ENCODE peak calls at places on chromosomes 13 and 19, in eight cellular contexts. One of them, this sample, is unnamed.

GRCh38 chr19:48568345-48568886 is 16.4 kb downstream of the SULT2B1 start:
- DNase-seq in endodermal cell: peak
- DNase-seq in foreskin fibroblast: peak
- DNase-seq in heart left ventricle: peak
- DNase-seq in kidney epithelial cell: peak
- DNase-seq in esophagus squamous epithelium: no peak
- DNase-seq in CD8-positive, alpha-beta T cell: no peak
- DNase-seq in thyroid gland: peak
- DNase-seq in this sample: peak

GRCh38 chr13:47250141-47250540 is 353.3 kb upstream of the HTR2A start:
- DNase-seq in endodermal cell: no peak
- DNase-seq in foreskin fibroblast: peak
- DNase-seq in heart left ventricle: no peak
- DNase-seq in kidney epithelial cell: no peak
- DNase-seq in esophagus squamous epithelium: no peak
- DNase-seq in CD8-positive, alpha-beta T cell: no peak
- DNase-seq in thyroid gland: no peak
- DNase-seq in this sample: peak

GRCh38 chr19:50313812-50314536 is 15.2 kb downstream of the KCNC3 start:
- DNase-seq in endodermal cell: peak
- DNase-seq in foreskin fibroblast: no peak
- DNase-seq in heart left ventricle: no peak
- DNase-seq in kidney epithelial cell: no peak
- DNase-seq in esophagus squamous epithelium: no peak
- DNase-seq in CD8-positive, alpha-beta T cell: no peak
- DNase-seq in thyroid gland: peak
- DNase-seq in this sample: no peak

GRCh38 chr19:42140125-42140754 is 8.0 kb upstream of the POU2F2 start:
- DNase-seq in endodermal cell: peak
- DNase-seq in foreskin fibroblast: peak
- DNase-seq in heart left ventricle: peak
- DNase-seq in kidney epithelial cell: peak
- DNase-seq in esophagus squamous epithelium: no peak
- DNase-seq in CD8-positive, alpha-beta T cell: peak
- DNase-seq in thyroid gland: peak
- DNase-seq in this sample: peak

GRCh38 chr13:103694471-103694870 is 628.3 kb upstream of the SLC10A2 start:
- DNase-seq in endodermal cell: no peak
- DNase-seq in foreskin fibroblast: no peak
- DNase-seq in heart left ventricle: no peak
- DNase-seq in kidney epithelial cell: no peak
- DNase-seq in esophagus squamous epithelium: no peak
- DNase-seq in CD8-positive, alpha-beta T cell: no peak
- DNase-seq in thyroid gland: no peak
- DNase-seq in this sample: no peak

GRCh38 chr13:47237571-47237970 is 340.7 kb upstream of the HTR2A start:
- DNase-seq in endodermal cell: no peak
- DNase-seq in foreskin fibroblast: peak
- DNase-seq in heart left ventricle: no peak
- DNase-seq in kidney epithelial cell: no peak
- DNase-seq in esophagus squamous epithelium: no peak
- DNase-seq in CD8-positive, alpha-beta T cell: no peak
- DNase-seq in thyroid gland: no peak
- DNase-seq in this sample: no peak

GRCh38 chr19:42023121-42023942 is 29.3 kb upstream of the ATP1A3 start:
- DNase-seq in endodermal cell: peak
- DNase-seq in foreskin fibroblast: peak
- DNase-seq in heart left ventricle: no peak
- DNase-seq in kidney epithelial cell: no peak
- DNase-seq in esophagus squamous epithelium: no peak
- DNase-seq in CD8-positive, alpha-beta T cell: no peak
- DNase-seq in thyroid gland: no peak
- DNase-seq in this sample: peak

GRCh38 chr13:97283888-97284287 is 61.8 kb downstream of the MBNL2 start:
- DNase-seq in endodermal cell: no peak
- DNase-seq in foreskin fibroblast: no peak
- DNase-seq in heart left ventricle: no peak
- DNase-seq in kidney epithelial cell: no peak
- DNase-seq in esophagus squamous epithelium: no peak
- DNase-seq in CD8-positive, alpha-beta T cell: no peak
- DNase-seq in thyroid gland: no peak
- DNase-seq in this sample: no peak

GRCh38 chr13:99730403-99730802 is 229.1 kb downstream of the TM9SF2 start:
- DNase-seq in endodermal cell: no peak
- DNase-seq in foreskin fibroblast: no peak
- DNase-seq in heart left ventricle: no peak
- DNase-seq in kidney epithelial cell: no peak
- DNase-seq in esophagus squamous epithelium: no peak
- DNase-seq in CD8-positive, alpha-beta T cell: no peak
- DNase-seq in thyroid gland: no peak
- DNase-seq in this sample: no peak

GRCh38 chr13:40389081-40389641 is 277.3 kb downstream of the FOXO1 start:
- DNase-seq in endodermal cell: no peak
- DNase-seq in foreskin fibroblast: no peak
- DNase-seq in heart left ventricle: no peak
- DNase-seq in kidney epithelial cell: no peak
- DNase-seq in esophagus squamous epithelium: no peak
- DNase-seq in CD8-positive, alpha-beta T cell: peak
- DNase-seq in thyroid gland: no peak
- DNase-seq in this sample: peak

GRCh38 chr13:84609716-84610115 is 727.4 kb upstream of the SLITRK1 start:
- DNase-seq in endodermal cell: no peak
- DNase-seq in foreskin fibroblast: peak
- DNase-seq in heart left ventricle: no peak
- DNase-seq in kidney epithelial cell: peak
- DNase-seq in esophagus squamous epithelium: no peak
- DNase-seq in CD8-positive, alpha-beta T cell: no peak
- DNase-seq in thyroid gland: no peak
- DNase-seq in this sample: peak

GRCh38 chr13:30971575-30971974 is 39.1 kb downstream of the TEX26 start:
- DNase-seq in endodermal cell: no peak
- DNase-seq in foreskin fibroblast: peak
- DNase-seq in heart left ventricle: no peak
- DNase-seq in kidney epithelial cell: no peak
- DNase-seq in esophagus squamous epithelium: no peak
- DNase-seq in CD8-positive, alpha-beta T cell: no peak
- DNase-seq in thyroid gland: no peak
- DNase-seq in this sample: peak

GRCh38 chr19:13401388-13401787 is 104.9 kb downstream of the CACNA1A start:
- DNase-seq in endodermal cell: peak
- DNase-seq in foreskin fibroblast: peak
- DNase-seq in heart left ventricle: no peak
- DNase-seq in kidney epithelial cell: no peak
- DNase-seq in esophagus squamous epithelium: no peak
- DNase-seq in CD8-positive, alpha-beta T cell: no peak
- DNase-seq in thyroid gland: no peak
- DNase-seq in this sample: peak

GRCh38 chr13:39250440-39250839 is 212.2 kb downstream of the NHLRC3 start:
- DNase-seq in endodermal cell: no peak
- DNase-seq in foreskin fibroblast: no peak
- DNase-seq in heart left ventricle: no peak
- DNase-seq in kidney epithelial cell: no peak
- DNase-seq in esophagus squamous epithelium: no peak
- DNase-seq in CD8-positive, alpha-beta T cell: no peak
- DNase-seq in thyroid gland: no peak
- DNase-seq in this sample: no peak

GRCh38 chr13:57629391-57629804 is 2.1 kb upstream of the PCDH17 start:
- DNase-seq in endodermal cell: no peak
- DNase-seq in foreskin fibroblast: no peak
- DNase-seq in heart left ventricle: peak
- DNase-seq in kidney epithelial cell: no peak
- DNase-seq in esophagus squamous epithelium: no peak
- DNase-seq in CD8-positive, alpha-beta T cell: no peak
- DNase-seq in thyroid gland: peak
- DNase-seq in this sample: no peak

GRCh38 chr13:57627663-57628062 is 3.9 kb upstream of the PCDH17 start:
- DNase-seq in endodermal cell: no peak
- DNase-seq in foreskin fibroblast: no peak
- DNase-seq in heart left ventricle: no peak
- DNase-seq in kidney epithelial cell: no peak
- DNase-seq in esophagus squamous epithelium: no peak
- DNase-seq in CD8-positive, alpha-beta T cell: no peak
- DNase-seq in thyroid gland: no peak
- DNase-seq in this sample: peak

GRCh38 chr13:57629821-57630235 is 1.7 kb upstream of the PCDH17 start:
- DNase-seq in endodermal cell: peak
- DNase-seq in foreskin fibroblast: peak
- DNase-seq in heart left ventricle: peak
- DNase-seq in kidney epithelial cell: peak
- DNase-seq in esophagus squamous epithelium: no peak
- DNase-seq in CD8-positive, alpha-beta T cell: peak
- DNase-seq in thyroid gland: peak
- DNase-seq in this sample: peak

GRCh38 chr13:57624565-57625435 is 6.7 kb upstream of the PCDH17 start:
- DNase-seq in endodermal cell: peak
- DNase-seq in foreskin fibroblast: no peak
- DNase-seq in heart left ventricle: peak
- DNase-seq in kidney epithelial cell: peak
- DNase-seq in esophagus squamous epithelium: no peak
- DNase-seq in CD8-positive, alpha-beta T cell: no peak
- DNase-seq in thyroid gland: peak
- DNase-seq in this sample: peak
- TF ChIP-seq CTCF in endodermal cell: peak
- TF ChIP-seq CTCF in foreskin fibroblast: peak
- TF ChIP-seq CTCF in heart left ventricle: peak
- TF ChIP-seq CTCF in kidney epithelial cell: peak
- TF ChIP-seq CTCF in esophagus squamous epithelium: peak
- TF ChIP-seq CTCF in CD8-positive, alpha-beta T cell: peak
- TF ChIP-seq CTCF in thyroid gland: peak
- TF ChIP-seq CTCF in this sample: peak

DNA sequence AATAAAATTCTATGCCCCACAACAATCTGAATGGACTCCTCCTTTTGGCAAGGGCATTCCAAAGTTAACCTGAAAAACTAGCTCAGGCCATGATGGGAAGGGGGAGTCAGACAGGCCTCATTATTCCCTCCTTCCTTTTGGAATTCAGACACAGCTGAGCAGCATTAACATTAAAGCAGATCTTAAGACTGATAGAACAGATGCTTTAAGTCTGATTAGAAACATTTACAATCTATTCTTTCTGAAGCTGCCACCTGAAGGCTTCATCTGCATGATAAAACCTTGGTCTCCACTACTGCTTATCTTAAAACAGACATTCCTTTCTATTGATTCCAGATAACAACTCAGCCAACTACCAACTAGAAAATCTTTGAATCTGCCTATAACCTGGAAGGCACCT is 98.9 kb downstream of the UGGT2 start:
- DNase-seq in endodermal cell: no peak
- DNase-seq in foreskin fibroblast: no peak
- DNase-seq in heart left ventricle: no peak
- DNase-seq in kidney epithelial cell: no peak
- DNase-seq in esophagus squamous epithelium: no peak
- DNase-seq in CD8-positive, alpha-beta T cell: no peak
- DNase-seq in thyroid gland: no peak
- DNase-seq in this sample: no peak
- H3K4me3 ChIP-seq in endodermal cell: peak
- H3K4me3 ChIP-seq in foreskin fibroblast: no peak
- H3K4me3 ChIP-seq in heart left ventricle: no peak
- H3K4me3 ChIP-seq in kidney epithelial cell: no peak
- H3K4me3 ChIP-seq in esophagus squamous epithelium: no peak
- H3K4me3 ChIP-seq in CD8-positive, alpha-beta T cell: no peak
- H3K4me3 ChIP-seq in thyroid gland: no peak
- H3K4me3 ChIP-seq in this sample: no peak

GRCh38 chr19:9324584-9324962 is 594 bp downstream of the ZNF559 start:
- DNase-seq in endodermal cell: no peak
- DNase-seq in foreskin fibroblast: no peak
- DNase-seq in heart left ventricle: no peak
- DNase-seq in kidney epithelial cell: no peak
- DNase-seq in esophagus squamous epithelium: no peak
- DNase-seq in CD8-positive, alpha-beta T cell: no peak
- DNase-seq in thyroid gland: no peak
- DNase-seq in this sample: peak

GRCh38 chr19:9323557-9323918 is 441 bp upstream of the ZNF559 start:
- DNase-seq in endodermal cell: no peak
- DNase-seq in foreskin fibroblast: peak
- DNase-seq in heart left ventricle: peak
- DNase-seq in kidney epithelial cell: peak
- DNase-seq in esophagus squamous epithelium: no peak
- DNase-seq in CD8-positive, alpha-beta T cell: no peak
- DNase-seq in thyroid gland: peak
- DNase-seq in this sample: peak

GRCh38 chr19:9329999-9330398 is 6.0 kb downstream of the ZNF559 start:
- DNase-seq in endodermal cell: no peak
- DNase-seq in foreskin fibroblast: no peak
- DNase-seq in heart left ventricle: no peak
- DNase-seq in kidney epithelial cell: no peak
- DNase-seq in esophagus squamous epithelium: no peak
- DNase-seq in CD8-positive, alpha-beta T cell: no peak
- DNase-seq in thyroid gland: no peak
- DNase-seq in this sample: no peak

GRCh38 chr19:9321338-9321737 is 2.6 kb upstream of the ZNF559 start:
- DNase-seq in endodermal cell: no peak
- DNase-seq in foreskin fibroblast: no peak
- DNase-seq in heart left ventricle: no peak
- DNase-seq in kidney epithelial cell: no peak
- DNase-seq in esophagus squamous epithelium: no peak
- DNase-seq in CD8-positive, alpha-beta T cell: no peak
- DNase-seq in thyroid gland: no peak
- DNase-seq in this sample: no peak

DNA sequence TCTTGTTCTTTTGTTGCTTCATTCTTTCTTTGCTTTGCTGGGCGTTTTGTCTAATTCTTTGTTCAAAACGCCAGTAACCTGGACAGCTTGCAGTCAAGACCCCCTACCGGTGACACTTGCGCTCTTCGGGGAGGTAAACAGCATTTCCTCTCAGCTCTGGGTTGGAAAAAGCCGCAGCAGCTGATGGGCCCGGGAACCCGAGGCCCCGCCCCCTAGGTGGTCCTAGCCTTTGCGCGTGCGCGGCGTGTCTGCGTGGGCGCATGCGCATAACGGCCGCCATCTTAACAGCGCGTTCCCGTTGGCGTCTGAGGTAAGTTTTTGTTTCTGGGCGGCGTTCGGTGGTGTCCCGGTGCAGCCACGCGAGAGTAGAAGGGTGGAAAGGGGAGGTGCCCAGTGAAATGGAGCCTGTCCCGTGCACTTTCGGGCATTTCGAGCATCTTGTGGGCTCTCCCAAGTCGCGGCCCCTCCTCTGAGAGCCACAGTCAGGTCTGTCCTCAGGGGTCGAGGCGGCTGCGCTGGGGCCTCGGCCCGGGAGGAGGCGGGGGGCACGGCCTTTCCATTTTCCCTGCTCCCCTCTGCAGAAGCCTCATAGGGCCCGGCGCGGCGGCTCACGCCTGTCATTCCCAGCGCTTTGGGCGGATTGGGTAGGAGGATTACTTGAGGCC is at the start of gene ZNF559:
- DNase-seq in endodermal cell: peak
- DNase-seq in foreskin fibroblast: peak
- DNase-seq in heart left ventricle: peak
- DNase-seq in kidney epithelial cell: peak
- DNase-seq in esophagus squamous epithelium: peak
- DNase-seq in CD8-positive, alpha-beta T cell: peak
- DNase-seq in thyroid gland: peak
- DNase-seq in this sample: peak
- TF ChIP-seq CTCF in endodermal cell: peak
- TF ChIP-seq CTCF in foreskin fibroblast: peak
- TF ChIP-seq CTCF in heart left ventricle: peak
- TF ChIP-seq CTCF in kidney epithelial cell: peak
- TF ChIP-seq CTCF in esophagus squamous epithelium: peak
- TF ChIP-seq CTCF in CD8-positive, alpha-beta T cell: peak
- TF ChIP-seq CTCF in thyroid gland: peak
- TF ChIP-seq CTCF in this sample: peak

GRCh38 chr13:37868691-37869505 is 674 bp downstream of the TRPC4 start:
- DNase-seq in endodermal cell: peak
- DNase-seq in foreskin fibroblast: peak
- DNase-seq in heart left ventricle: peak
- DNase-seq in kidney epithelial cell: peak
- DNase-seq in esophagus squamous epithelium: no peak
- DNase-seq in CD8-positive, alpha-beta T cell: no peak
- DNase-seq in thyroid gland: no peak
- DNase-seq in this sample: peak
- H3K4me3 ChIP-seq in endodermal cell: peak
- H3K4me3 ChIP-seq in foreskin fibroblast: peak
- H3K4me3 ChIP-seq in heart left ventricle: peak
- H3K4me3 ChIP-seq in kidney epithelial cell: peak
- H3K4me3 ChIP-seq in esophagus squamous epithelium: peak
- H3K4me3 ChIP-seq in CD8-positive, alpha-beta T cell: no peak
- H3K4me3 ChIP-seq in thyroid gland: no peak
- H3K4me3 ChIP-seq in this sample: peak

This sample was measured in choroid plexus epithelial cell.